ENCODE peak calls at places on chromosomes 11 and 22, in ten cellular contexts. One of them, this sample, is unnamed.

GRCh38 chr11:833114-833791 is 501 bp downstream of the CD151 start:
- DNase-seq in adrenal gland: peak
- DNase-seq in HFF-Myc: no peak
- DNase-seq in BE2C: peak
- DNase-seq in fibroblast of the aortic adventitia: peak
- DNase-seq in uterus: peak
- DNase-seq in right cardiac atrium: peak
- DNase-seq in fibroblast of lung: peak
- DNase-seq in esophagus squamous epithelium: no peak
- DNase-seq in trophoblast cell: no peak
- DNase-seq in this sample: peak

GRCh38 chr11:39365809-39366436 is 2093.5 kb downstream of the LRRC4C start:
- DNase-seq in uterus: no peak
- DNase-seq in trophoblast cell: peak
- DNase-seq in fibroblast of lung: peak
- DNase-seq in BE2C: no peak
- DNase-seq in esophagus squamous epithelium: no peak
- DNase-seq in fibroblast of the aortic adventitia: peak
- DNase-seq in adrenal gland: no peak
- DNase-seq in right cardiac atrium: no peak
- DNase-seq in HFF-Myc: no peak
- DNase-seq in this sample: peak

GRCh38 chr22:20109411-20110358 is 6.2 kb upstream of the RANBP1 start:
- DNase-seq in uterus: no peak
- DNase-seq in esophagus squamous epithelium: no peak
- DNase-seq in right cardiac atrium: peak
- DNase-seq in trophoblast cell: no peak
- DNase-seq in fibroblast of the aortic adventitia: no peak
- DNase-seq in HFF-Myc: no peak
- DNase-seq in adrenal gland: no peak
- DNase-seq in fibroblast of lung: no peak
- DNase-seq in BE2C: no peak
- DNase-seq in this sample: no peak

GRCh38 chr11:109552376-109552775 is 130.4 kb downstream of the C11orf87 start:
- DNase-seq in right cardiac atrium: no peak
- DNase-seq in fibroblast of the aortic adventitia: peak
- DNase-seq in adrenal gland: no peak
- DNase-seq in trophoblast cell: no peak
- DNase-seq in HFF-Myc: no peak
- DNase-seq in uterus: no peak
- DNase-seq in fibroblast of lung: no peak
- DNase-seq in BE2C: no peak
- DNase-seq in esophagus squamous epithelium: no peak
- DNase-seq in this sample: no peak

GRCh38 chr11:64970731-64971151 is 1.2 kb downstream of the MAJIN start:
- DNase-seq in adrenal gland: no peak
- DNase-seq in fibroblast of lung: no peak
- DNase-seq in trophoblast cell: no peak
- DNase-seq in HFF-Myc: no peak
- DNase-seq in esophagus squamous epithelium: no peak
- DNase-seq in right cardiac atrium: no peak
- DNase-seq in uterus: no peak
- DNase-seq in fibroblast of the aortic adventitia: no peak
- DNase-seq in BE2C: no peak
- DNase-seq in this sample: no peak

GRCh38 chr11:71379722-71380121 is 68.5 kb downstream of the DHCR7 start:
- DNase-seq in esophagus squamous epithelium: no peak
- DNase-seq in uterus: no peak
- DNase-seq in adrenal gland: no peak
- DNase-seq in fibroblast of lung: no peak
- DNase-seq in BE2C: no peak
- DNase-seq in trophoblast cell: no peak
- DNase-seq in HFF-Myc: no peak
- DNase-seq in right cardiac atrium: no peak
- DNase-seq in fibroblast of the aortic adventitia: no peak
- DNase-seq in this sample: no peak

GRCh38 chr11:69801513-69802335 is 17.5 kb downstream of the FGF3 start:
- DNase-seq in adrenal gland: peak
- DNase-seq in HFF-Myc: no peak
- DNase-seq in BE2C: peak
- DNase-seq in uterus: no peak
- DNase-seq in right cardiac atrium: peak
- DNase-seq in esophagus squamous epithelium: no peak
- DNase-seq in fibroblast of lung: peak
- DNase-seq in fibroblast of the aortic adventitia: no peak
- DNase-seq in trophoblast cell: peak
- DNase-seq in this sample: peak

GRCh38 chr11:74726547-74727182 is 4.6 kb downstream of the CHRDL2 start:
- DNase-seq in HFF-Myc: peak
- DNase-seq in fibroblast of lung: peak
- DNase-seq in fibroblast of the aortic adventitia: peak
- DNase-seq in adrenal gland: peak
- DNase-seq in BE2C: peak
- DNase-seq in esophagus squamous epithelium: no peak
- DNase-seq in trophoblast cell: peak
- DNase-seq in right cardiac atrium: peak
- DNase-seq in uterus: peak
- DNase-seq in this sample: peak

GRCh38 chr11:29634744-29635143 is 382.1 kb downstream of the KCNA4 start:
- DNase-seq in BE2C: no peak
- DNase-seq in trophoblast cell: no peak
- DNase-seq in right cardiac atrium: no peak
- DNase-seq in fibroblast of lung: no peak
- DNase-seq in esophagus squamous epithelium: no peak
- DNase-seq in HFF-Myc: no peak
- DNase-seq in adrenal gland: no peak
- DNase-seq in fibroblast of the aortic adventitia: no peak
- DNase-seq in uterus: no peak
- DNase-seq in this sample: no peak

GRCh38 chr22:41290262-41291221 is 4.6 kb upstream of the RANGAP1 start:
- DNase-seq in esophagus squamous epithelium: no peak
- DNase-seq in adrenal gland: no peak
- DNase-seq in HFF-Myc: peak
- DNase-seq in fibroblast of the aortic adventitia: peak
- DNase-seq in BE2C: no peak
- DNase-seq in right cardiac atrium: no peak
- DNase-seq in uterus: no peak
- DNase-seq in fibroblast of lung: peak
- DNase-seq in trophoblast cell: no peak
- DNase-seq in this sample: peak

GRCh38 chr22:24542641-24543040 is 12.3 kb downstream of the GUCD1 start:
- DNase-seq in BE2C: no peak
- DNase-seq in right cardiac atrium: peak
- DNase-seq in adrenal gland: no peak
- DNase-seq in fibroblast of lung: no peak
- DNase-seq in fibroblast of the aortic adventitia: no peak
- DNase-seq in uterus: no peak
- DNase-seq in HFF-Myc: no peak
- DNase-seq in trophoblast cell: no peak
- DNase-seq in esophagus squamous epithelium: no peak
- DNase-seq in this sample: no peak

GRCh38 chr11:79822771-79823170 is 381.9 kb upstream of the TENM4 start:
- DNase-seq in trophoblast cell: no peak
- DNase-seq in fibroblast of the aortic adventitia: no peak
- DNase-seq in HFF-Myc: no peak
- DNase-seq in adrenal gland: no peak
- DNase-seq in esophagus squamous epithelium: no peak
- DNase-seq in uterus: no peak
- DNase-seq in right cardiac atrium: no peak
- DNase-seq in BE2C: no peak
- DNase-seq in fibroblast of lung: no peak
- DNase-seq in this sample: no peak

GRCh38 chr22:27318516-27318915 is 483.0 kb downstream of the MN1 start:
- DNase-seq in fibroblast of lung: peak
- DNase-seq in fibroblast of the aortic adventitia: peak
- DNase-seq in right cardiac atrium: peak
- DNase-seq in HFF-Myc: peak
- DNase-seq in trophoblast cell: peak
- DNase-seq in esophagus squamous epithelium: no peak
- DNase-seq in BE2C: no peak
- DNase-seq in uterus: peak
- DNase-seq in adrenal gland: no peak
- DNase-seq in this sample: peak

GRCh38 chr11:75786101-75786736 is 17.6 kb downstream of the DGAT2 start:
- DNase-seq in esophagus squamous epithelium: no peak
- DNase-seq in HFF-Myc: no peak
- DNase-seq in trophoblast cell: no peak
- DNase-seq in fibroblast of lung: no peak
- DNase-seq in uterus: no peak
- DNase-seq in adrenal gland: no peak
- DNase-seq in fibroblast of the aortic adventitia: no peak
- DNase-seq in right cardiac atrium: no peak
- DNase-seq in BE2C: no peak
- DNase-seq in this sample: no peak

GRCh38 chr22:27129266-27129665 is 471.9 kb downstream of the MIAT start:
- DNase-seq in esophagus squamous epithelium: no peak
- DNase-seq in trophoblast cell: peak
- DNase-seq in adrenal gland: no peak
- DNase-seq in HFF-Myc: no peak
- DNase-seq in uterus: no peak
- DNase-seq in BE2C: no peak
- DNase-seq in right cardiac atrium: no peak
- DNase-seq in fibroblast of lung: peak
- DNase-seq in fibroblast of the aortic adventitia: peak
- DNase-seq in this sample: peak

GRCh38 chr11:69050592-69051380 is 2.1 kb downstream of the TPCN2 start:
- DNase-seq in uterus: no peak
- DNase-seq in BE2C: no peak
- DNase-seq in fibroblast of the aortic adventitia: no peak
- DNase-seq in adrenal gland: no peak
- DNase-seq in fibroblast of lung: no peak
- DNase-seq in trophoblast cell: no peak
- DNase-seq in esophagus squamous epithelium: no peak
- DNase-seq in right cardiac atrium: peak
- DNase-seq in HFF-Myc: no peak
- DNase-seq in this sample: no peak

GRCh38 chr22:36419177-36419911 is 31.6 kb upstream of the MYH9 start:
- DNase-seq in HFF-Myc: peak
- DNase-seq in trophoblast cell: no peak
- DNase-seq in right cardiac atrium: peak
- DNase-seq in adrenal gland: no peak
- DNase-seq in fibroblast of the aortic adventitia: peak
- DNase-seq in BE2C: no peak
- DNase-seq in uterus: peak
- DNase-seq in esophagus squamous epithelium: no peak
- DNase-seq in fibroblast of lung: peak
- DNase-seq in this sample: peak
- H3K4me3 ChIP-seq in HFF-Myc: no peak
- H3K4me3 ChIP-seq in trophoblast cell: no peak
- H3K4me3 ChIP-seq in right cardiac atrium: no peak
- H3K4me3 ChIP-seq in adrenal gland: peak
- H3K4me3 ChIP-seq in fibroblast of the aortic adventitia: no peak
- H3K4me3 ChIP-seq in BE2C: no peak
- H3K4me3 ChIP-seq in uterus: peak
- H3K4me3 ChIP-seq in esophagus squamous epithelium: peak
- H3K4me3 ChIP-seq in fibroblast of lung: no peak
- H3K4me3 ChIP-seq in this sample: peak

GRCh38 chr11:26027887-26028286 is 304.0 kb upstream of the ANO3 start:
- DNase-seq in fibroblast of lung: no peak
- DNase-seq in right cardiac atrium: no peak
- DNase-seq in fibroblast of the aortic adventitia: no peak
- DNase-seq in adrenal gland: no peak
- DNase-seq in esophagus squamous epithelium: no peak
- DNase-seq in uterus: no peak
- DNase-seq in HFF-Myc: no peak
- DNase-seq in BE2C: no peak
- DNase-seq in trophoblast cell: no peak
- DNase-seq in this sample: no peak

GRCh38 chr11:26028294-26028954 is 303.5 kb upstream of the ANO3 start:
- DNase-seq in adrenal gland: no peak
- DNase-seq in fibroblast of the aortic adventitia: peak
- DNase-seq in trophoblast cell: peak
- DNase-seq in HFF-Myc: peak
- DNase-seq in fibroblast of lung: peak
- DNase-seq in uterus: no peak
- DNase-seq in esophagus squamous epithelium: no peak
- DNase-seq in BE2C: no peak
- DNase-seq in right cardiac atrium: no peak
- DNase-seq in this sample: peak

GRCh38 chr11:26025680-26026079 is 306.2 kb upstream of the ANO3 start:
- DNase-seq in right cardiac atrium: no peak
- DNase-seq in fibroblast of the aortic adventitia: peak
- DNase-seq in uterus: no peak
- DNase-seq in esophagus squamous epithelium: no peak
- DNase-seq in trophoblast cell: no peak
- DNase-seq in BE2C: no peak
- DNase-seq in HFF-Myc: no peak
- DNase-seq in fibroblast of lung: peak
- DNase-seq in adrenal gland: no peak
- DNase-seq in this sample: peak

DNA sequence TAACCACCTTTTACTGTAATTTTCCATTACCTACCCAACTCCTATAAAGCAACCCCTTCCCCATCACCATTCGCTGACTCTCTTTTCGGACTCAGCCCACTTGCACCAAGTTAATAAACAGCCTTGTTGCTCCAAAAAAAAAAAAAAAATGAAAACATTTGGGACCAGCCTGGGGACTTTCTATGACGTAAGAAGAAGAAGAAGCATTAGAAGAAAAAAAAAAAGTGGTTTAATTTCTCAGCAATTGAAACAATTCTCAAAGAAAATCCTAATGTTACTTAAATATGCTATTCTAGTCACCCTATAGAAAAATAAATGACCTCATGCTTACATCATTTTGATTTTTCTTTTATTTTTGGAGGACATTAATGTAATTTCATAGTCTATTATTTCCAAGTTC is 301.5 kb upstream of the ANO3 start:
- DNase-seq in BE2C: no peak
- DNase-seq in fibroblast of lung: no peak
- DNase-seq in right cardiac atrium: no peak
- DNase-seq in fibroblast of the aortic adventitia: no peak
- DNase-seq in adrenal gland: no peak
- DNase-seq in HFF-Myc: no peak
- DNase-seq in trophoblast cell: no peak
- DNase-seq in uterus: no peak
- DNase-seq in esophagus squamous epithelium: no peak
- DNase-seq in this sample: no peak
- H3K4me3 ChIP-seq in BE2C: no peak
- H3K4me3 ChIP-seq in fibroblast of lung: no peak
- H3K4me3 ChIP-seq in right cardiac atrium: no peak
- H3K4me3 ChIP-seq in fibroblast of the aortic adventitia: no peak
- H3K4me3 ChIP-seq in adrenal gland: no peak
- H3K4me3 ChIP-seq in HFF-Myc: no peak
- H3K4me3 ChIP-seq in trophoblast cell: no peak
- H3K4me3 ChIP-seq in uterus: no peak
- H3K4me3 ChIP-seq in esophagus squamous epithelium: no peak
- H3K4me3 ChIP-seq in this sample: no peak

GRCh38 chr11:57599381-57599780 is 1.9 kb downstream of the SERPING1 start:
- DNase-seq in fibroblast of the aortic adventitia: peak
- DNase-seq in esophagus squamous epithelium: no peak
- DNase-seq in fibroblast of lung: peak
- DNase-seq in adrenal gland: no peak
- DNase-seq in uterus: no peak
- DNase-seq in right cardiac atrium: no peak
- DNase-seq in trophoblast cell: peak
- DNase-seq in BE2C: no peak
- DNase-seq in HFF-Myc: no peak
- DNase-seq in this sample: no peak
- H3K4me3 ChIP-seq in fibroblast of the aortic adventitia: peak
- H3K4me3 ChIP-seq in esophagus squamous epithelium: peak
- H3K4me3 ChIP-seq in fibroblast of lung: no peak
- H3K4me3 ChIP-seq in adrenal gland: peak
- H3K4me3 ChIP-seq in uterus: peak
- H3K4me3 ChIP-seq in right cardiac atrium: no peak
- H3K4me3 ChIP-seq in trophoblast cell: no peak
- H3K4me3 ChIP-seq in BE2C: no peak
- H3K4me3 ChIP-seq in HFF-Myc: no peak
- H3K4me3 ChIP-seq in this sample: peak

GRCh38 chr22:46132830-46133587 is 17.3 kb upstream of the PPARA start:
- DNase-seq in trophoblast cell: no peak
- DNase-seq in fibroblast of the aortic adventitia: no peak
- DNase-seq in right cardiac atrium: peak
- DNase-seq in HFF-Myc: no peak
- DNase-seq in BE2C: no peak
- DNase-seq in fibroblast of lung: no peak
- DNase-seq in adrenal gland: no peak
- DNase-seq in uterus: no peak
- DNase-seq in esophagus squamous epithelium: no peak
- DNase-seq in this sample: no peak
- H3K4me3 ChIP-seq in trophoblast cell: no peak
- H3K4me3 ChIP-seq in fibroblast of the aortic adventitia: no peak
- H3K4me3 ChIP-seq in right cardiac atrium: no peak
- H3K4me3 ChIP-seq in HFF-Myc: no peak
- H3K4me3 ChIP-seq in BE2C: no peak
- H3K4me3 ChIP-seq in fibroblast of lung: no peak
- H3K4me3 ChIP-seq in adrenal gland: no peak
- H3K4me3 ChIP-seq in uterus: no peak
- H3K4me3 ChIP-seq in esophagus squamous epithelium: no peak
- H3K4me3 ChIP-seq in this sample: no peak